ENCODE peak calls at places on chromosomes 16 and 17, in four cellular contexts. One of them, this sample, is unnamed.
A peak's percentile ranks its signal among the peaks of the same experiment; 100 is the strongest.

GRCh38 chr17:31256936-31257335 is 40.1 kb downstream of the OMG start:
- DNase-seq in mesothelial cell of epicardium: no peak
- DNase-seq in foreskin fibroblast: no peak
- DNase-seq in A673: peak; percentile 28
- DNase-seq in this sample: no peak

GRCh38 chr17:40615295-40615988 is 32.2 kb downstream of the SMARCE1 start:
- DNase-seq in mesothelial cell of epicardium: no peak
- DNase-seq in foreskin fibroblast: peak; percentile 65
- DNase-seq in A673: no peak
- DNase-seq in this sample: peak; percentile 44

GRCh38 chr17:78269893-78270490 is 38.6 kb downstream of the TMEM235 start:
- DNase-seq in mesothelial cell of epicardium: no peak
- DNase-seq in foreskin fibroblast: no peak
- DNase-seq in A673: no peak
- DNase-seq in this sample: no peak

GRCh38 chr17:81422776-81423697 is 27.8 kb downstream of the BAHCC1 start:
- DNase-seq in mesothelial cell of epicardium: peak; percentile 56
- DNase-seq in foreskin fibroblast: peak; percentile 94
- DNase-seq in A673: peak; percentile 75
- DNase-seq in this sample: peak; percentile 58

GRCh38 chr17:80981929-80982425 is 9.7 kb upstream of the CHMP6 start:
- DNase-seq in mesothelial cell of epicardium: no peak
- DNase-seq in foreskin fibroblast: no peak
- DNase-seq in A673: no peak
- DNase-seq in this sample: no peak

GRCh38 chr17:60110586-60110985 is 31.9 kb upstream of the HEATR6 start:
- DNase-seq in mesothelial cell of epicardium: no peak
- DNase-seq in foreskin fibroblast: no peak
- DNase-seq in A673: no peak
- DNase-seq in this sample: no peak

GRCh38 chr17:4584125-4584834 is at the start of gene SMTNL2:
- DNase-seq in mesothelial cell of epicardium: peak; percentile 79
- DNase-seq in foreskin fibroblast: no peak
- DNase-seq in A673: peak; percentile 22
- DNase-seq in this sample: peak; percentile 84

GRCh38 chr17:74148901-74149596 is 54.4 kb upstream of the RPL38 start:
- DNase-seq in mesothelial cell of epicardium: peak; percentile 17
- DNase-seq in foreskin fibroblast: no peak
- DNase-seq in A673: no peak
- DNase-seq in this sample: no peak

GRCh38 chr17:81534157-81535006 is 6.2 kb downstream of the FSCN2 start:
- DNase-seq in mesothelial cell of epicardium: no peak
- DNase-seq in foreskin fibroblast: peak; percentile 60
- DNase-seq in A673: peak; percentile 42
- DNase-seq in this sample: no peak

GRCh38 chr17:28466001-28466400 is 7.4 kb upstream of the SLC13A2 start:
- DNase-seq in mesothelial cell of epicardium: no peak
- DNase-seq in foreskin fibroblast: no peak
- DNase-seq in A673: no peak
- DNase-seq in this sample: no peak

GRCh38 chr17:320139-320538 is 32.5 kb downstream of the RPH3AL start:
- DNase-seq in mesothelial cell of epicardium: no peak
- DNase-seq in foreskin fibroblast: no peak
- DNase-seq in A673: no peak
- DNase-seq in this sample: no peak

GRCh38 chr17:81044428-81044763 is 9.4 kb downstream of the BAIAP2 start:
- DNase-seq in mesothelial cell of epicardium: no peak
- DNase-seq in foreskin fibroblast: no peak
- DNase-seq in A673: no peak
- DNase-seq in this sample: no peak

GRCh38 chr16:89860747-89861304 is 12.6 kb upstream of the TCF25 start:
- DNase-seq in mesothelial cell of epicardium: peak; percentile 79
- DNase-seq in foreskin fibroblast: peak; percentile 75
- DNase-seq in A673: peak; percentile 61
- DNase-seq in this sample: peak; percentile 80

GRCh38 chr17:20080513-20080912 is 71.4 kb downstream of the SPECC1 start:
- DNase-seq in mesothelial cell of epicardium: peak; percentile 17
- DNase-seq in foreskin fibroblast: no peak
- DNase-seq in A673: no peak
- DNase-seq in this sample: no peak

GRCh38 chr16:68065716-68066305 is 19.4 kb upstream of the NFATC3 start:
- DNase-seq in mesothelial cell of epicardium: no peak
- DNase-seq in foreskin fibroblast: peak; percentile 74
- DNase-seq in A673: no peak
- DNase-seq in this sample: no peak

GRCh38 chr17:46154151-46154816 is 38.9 kb downstream of the KANSL1 start:
- DNase-seq in mesothelial cell of epicardium: no peak
- DNase-seq in foreskin fibroblast: peak; percentile 41
- DNase-seq in A673: peak; percentile 54
- DNase-seq in this sample: no peak

GRCh38 chr17:79020631-79021301 is 3.2 kb upstream of the C1QTNF1 start:
- DNase-seq in mesothelial cell of epicardium: no peak
- DNase-seq in foreskin fibroblast: peak; percentile 41
- DNase-seq in A673: no peak
- DNase-seq in this sample: no peak

GRCh38 chr17:2398188-2398587 is 2.7 kb downstream of the MNT start:
- DNase-seq in mesothelial cell of epicardium: no peak
- DNase-seq in foreskin fibroblast: no peak
- DNase-seq in A673: no peak
- DNase-seq in this sample: no peak

GRCh38 chr16:21994856-21995465 is 6.0 kb downstream of the PDZD9 start:
- DNase-seq in mesothelial cell of epicardium: no peak
- DNase-seq in foreskin fibroblast: no peak
- DNase-seq in A673: peak; percentile 19
- DNase-seq in this sample: no peak

GRCh38 chr17:1179635-1180433 is at the start of gene ABR:
- DNase-seq in mesothelial cell of epicardium: peak; percentile 61
- DNase-seq in foreskin fibroblast: peak; percentile 71
- DNase-seq in A673: peak; percentile 60
- DNase-seq in this sample: peak; percentile 78

GRCh38 chr16:75059411-75059810 is 57.2 kb downstream of the LDHD start:
- DNase-seq in mesothelial cell of epicardium: no peak
- DNase-seq in foreskin fibroblast: no peak
- DNase-seq in A673: no peak
- DNase-seq in this sample: no peak

GRCh38 chr17:14886200-14886739 is 378.9 kb downstream of the PMP22 start:
- DNase-seq in mesothelial cell of epicardium: no peak
- DNase-seq in foreskin fibroblast: peak; percentile 34
- DNase-seq in A673: peak; percentile 0
- DNase-seq in this sample: no peak

GRCh38 chr17:40598021-40598927 is 33.0 kb upstream of the CCR7 start:
- DNase-seq in mesothelial cell of epicardium: no peak
- DNase-seq in foreskin fibroblast: no peak
- DNase-seq in A673: no peak
- DNase-seq in this sample: no peak

GRCh38 chr16:28192811-28193529 is 18.8 kb downstream of the XPO6 start:
- DNase-seq in mesothelial cell of epicardium: no peak
- DNase-seq in foreskin fibroblast: no peak
- DNase-seq in A673: peak; percentile 77
- DNase-seq in this sample: no peak

GRCh38 chr17:67582632-67583230 is 135.0 kb upstream of the NOL11 start:
- DNase-seq in mesothelial cell of epicardium: peak; percentile 43
- DNase-seq in foreskin fibroblast: no peak
- DNase-seq in A673: no peak
- DNase-seq in this sample: no peak

GRCh38 chr17:66126231-66126630 is 65.7 kb downstream of the CEP112 start:
- DNase-seq in mesothelial cell of epicardium: no peak
- DNase-seq in foreskin fibroblast: peak; percentile 58
- DNase-seq in A673: no peak
- DNase-seq in this sample: no peak

GRCh38 chr17:14301761-14302401 is 1.0 kb downstream of the HS3ST3B1 start:
- DNase-seq in mesothelial cell of epicardium: peak; percentile 50
- DNase-seq in foreskin fibroblast: peak; percentile 69
- DNase-seq in A673: no peak
- DNase-seq in this sample: no peak

GRCh38 chr17:34633351-34633750 is 54.0 kb downstream of the TMEM132E start:
- DNase-seq in mesothelial cell of epicardium: no peak
- DNase-seq in foreskin fibroblast: no peak
- DNase-seq in A673: no peak
- DNase-seq in this sample: no peak

GRCh38 chr16:54031107-54031760 is 255.4 kb downstream of the IRX3 start:
- DNase-seq in mesothelial cell of epicardium: no peak
- DNase-seq in foreskin fibroblast: peak; percentile 62
- DNase-seq in A673: no peak
- DNase-seq in this sample: no peak

GRCh38 chr17:8532021-8532420 is 96.3 kb downstream of the NDEL1 start:
- DNase-seq in mesothelial cell of epicardium: no peak
- DNase-seq in foreskin fibroblast: peak; percentile 63
- DNase-seq in A673: no peak
- DNase-seq in this sample: no peak

GRCh38 chr17:20156196-20157077 is 147.3 kb downstream of the SPECC1 start:
- DNase-seq in mesothelial cell of epicardium: peak; percentile 63
- DNase-seq in foreskin fibroblast: peak; percentile 27
- DNase-seq in A673: peak; percentile 9
- DNase-seq in this sample: peak; percentile 67

GRCh38 chr16:48526058-48526957 is 83.7 kb downstream of the N4BP1 start:
- DNase-seq in mesothelial cell of epicardium: no peak
- DNase-seq in foreskin fibroblast: no peak
- DNase-seq in A673: no peak
- DNase-seq in this sample: no peak

GRCh38 chr16:69253796-69254426 is 57.2 kb upstream of the VPS4A start:
- DNase-seq in mesothelial cell of epicardium: no peak
- DNase-seq in foreskin fibroblast: peak; percentile 46
- DNase-seq in A673: no peak
- DNase-seq in this sample: no peak

GRCh38 chr17:40224707-40225092 is 5.6 kb downstream of the WIPF2 start:
- DNase-seq in mesothelial cell of epicardium: no peak
- DNase-seq in foreskin fibroblast: peak; percentile 44
- DNase-seq in A673: no peak
- DNase-seq in this sample: no peak

GRCh38 chr16:78060295-78060694 is 37.9 kb downstream of the CLEC3A start:
- DNase-seq in mesothelial cell of epicardium: no peak
- DNase-seq in foreskin fibroblast: no peak
- DNase-seq in A673: no peak
- DNase-seq in this sample: no peak
- TF ChIP-seq CTCF in mesothelial cell of epicardium: no peak
- TF ChIP-seq CTCF in foreskin fibroblast: no peak
- TF ChIP-seq CTCF in A673: no peak
- TF ChIP-seq CTCF in this sample: no peak

GRCh38 chr16:4593069-4593468 is 21.6 kb downstream of the UBALD1 start:
- DNase-seq in mesothelial cell of epicardium: no peak
- DNase-seq in foreskin fibroblast: no peak
- DNase-seq in A673: no peak
- DNase-seq in this sample: peak; percentile 38
- TF ChIP-seq CTCF in mesothelial cell of epicardium: no peak
- TF ChIP-seq CTCF in foreskin fibroblast: no peak
- TF ChIP-seq CTCF in A673: no peak
- TF ChIP-seq CTCF in this sample: no peak

GRCh38 chr16:72428611-72429376 is 256.8 kb upstream of the PMFBP1 start:
- DNase-seq in mesothelial cell of epicardium: no peak
- DNase-seq in foreskin fibroblast: no peak
- DNase-seq in A673: peak; percentile 41
- DNase-seq in this sample: no peak
- TF ChIP-seq CTCF in mesothelial cell of epicardium: no peak
- TF ChIP-seq CTCF in foreskin fibroblast: no peak
- TF ChIP-seq CTCF in A673: peak; percentile 61
- TF ChIP-seq CTCF in this sample: no peak

GRCh38 chr17:48014603-48015037 is 23.0 kb downstream of the COPZ2 start:
- DNase-seq in mesothelial cell of epicardium: no peak
- DNase-seq in foreskin fibroblast: no peak
- DNase-seq in A673: peak; percentile 91
- DNase-seq in this sample: no peak

GRCh38 chr17:48012151-48012520 is 25.5 kb downstream of the COPZ2 start:
- DNase-seq in mesothelial cell of epicardium: peak; percentile 75
- DNase-seq in foreskin fibroblast: peak; percentile 67
- DNase-seq in A673: peak; percentile 88
- DNase-seq in this sample: peak; percentile 84

GRCh38 chr17:48016112-48016511 is 21.5 kb downstream of the COPZ2 start:
- DNase-seq in mesothelial cell of epicardium: no peak
- DNase-seq in foreskin fibroblast: no peak
- DNase-seq in A673: no peak
- DNase-seq in this sample: no peak

GRCh38 chr17:48011405-48012150 is 26.0 kb downstream of the COPZ2 start:
- DNase-seq in mesothelial cell of epicardium: no peak
- DNase-seq in foreskin fibroblast: peak; percentile 66
- DNase-seq in A673: peak; percentile 88
- DNase-seq in this sample: peak; percentile 42

GRCh38 chr17:48013876-48014602 is 23.6 kb downstream of the COPZ2 start:
- DNase-seq in mesothelial cell of epicardium: no peak
- DNase-seq in foreskin fibroblast: no peak
- DNase-seq in A673: no peak
- DNase-seq in this sample: no peak
- TF ChIP-seq CTCF in mesothelial cell of epicardium: no peak
- TF ChIP-seq CTCF in foreskin fibroblast: no peak
- TF ChIP-seq CTCF in A673: no peak
- TF ChIP-seq CTCF in this sample: no peak

This sample was measured in nephron progenitor cell.